ENCODE peak calls at places on chromosomes 13 and 19, in five cellular contexts. One of them, this sample, is unnamed.

GRCh38 chr19:14091885-14092462 is 1.4 kb upstream of the SAMD1 start:
- DNase-seq in effector memory CD4-positive, alpha-beta T cell: no peak
- DNase-seq in SJSA1: no peak
- DNase-seq in mesenchymal stem cell: peak
- DNase-seq in dorsolateral prefrontal cortex: no peak
- DNase-seq in this sample: no peak

GRCh38 chr13:109156181-109156935 is 526.9 kb downstream of the MYO16 start:
- DNase-seq in dorsolateral prefrontal cortex: peak
- DNase-seq in effector memory CD4-positive, alpha-beta T cell: no peak
- DNase-seq in mesenchymal stem cell: peak
- DNase-seq in SJSA1: peak
- DNase-seq in this sample: peak

GRCh38 chr13:51844862-51845573 is at the start of gene TMEM272:
- DNase-seq in dorsolateral prefrontal cortex: peak
- DNase-seq in effector memory CD4-positive, alpha-beta T cell: no peak
- DNase-seq in SJSA1: peak
- DNase-seq in mesenchymal stem cell: peak
- DNase-seq in this sample: peak

GRCh38 chr19:51480590-51480989 is 2.3 kb downstream of the CEACAM18 start:
- DNase-seq in mesenchymal stem cell: no peak
- DNase-seq in dorsolateral prefrontal cortex: no peak
- DNase-seq in effector memory CD4-positive, alpha-beta T cell: no peak
- DNase-seq in SJSA1: no peak
- DNase-seq in this sample: peak

GRCh38 chr19:18419699-18420460 is 682 bp downstream of the SSBP4 start:
- DNase-seq in SJSA1: no peak
- DNase-seq in dorsolateral prefrontal cortex: no peak
- DNase-seq in effector memory CD4-positive, alpha-beta T cell: no peak
- DNase-seq in mesenchymal stem cell: peak
- DNase-seq in this sample: no peak

GRCh38 chr13:26377038-26377437 is 123.1 kb downstream of the CDK8 start:
- DNase-seq in mesenchymal stem cell: peak
- DNase-seq in dorsolateral prefrontal cortex: peak
- DNase-seq in effector memory CD4-positive, alpha-beta T cell: no peak
- DNase-seq in SJSA1: no peak
- DNase-seq in this sample: peak

GRCh38 chr13:84479656-84480055 is 597.4 kb upstream of the SLITRK1 start:
- DNase-seq in mesenchymal stem cell: no peak
- DNase-seq in SJSA1: no peak
- DNase-seq in effector memory CD4-positive, alpha-beta T cell: no peak
- DNase-seq in dorsolateral prefrontal cortex: no peak
- DNase-seq in this sample: peak

GRCh38 chr13:109735567-109735966 is 50.8 kb downstream of the IRS2 start:
- DNase-seq in SJSA1: no peak
- DNase-seq in dorsolateral prefrontal cortex: no peak
- DNase-seq in effector memory CD4-positive, alpha-beta T cell: no peak
- DNase-seq in mesenchymal stem cell: no peak
- DNase-seq in this sample: no peak

GRCh38 chr19:9323557-9323918 is 441 bp upstream of the ZNF559 start:
- DNase-seq in mesenchymal stem cell: no peak
- DNase-seq in SJSA1: no peak
- DNase-seq in effector memory CD4-positive, alpha-beta T cell: peak
- DNase-seq in dorsolateral prefrontal cortex: peak
- DNase-seq in this sample: peak

GRCh38 chr13:105997436-105998232 is 537.8 kb downstream of the EFNB2 start:
- DNase-seq in effector memory CD4-positive, alpha-beta T cell: no peak
- DNase-seq in dorsolateral prefrontal cortex: no peak
- DNase-seq in mesenchymal stem cell: no peak
- DNase-seq in SJSA1: no peak
- DNase-seq in this sample: peak

GRCh38 chr13:40318366-40318765 is 348.1 kb downstream of the FOXO1 start:
- DNase-seq in dorsolateral prefrontal cortex: peak
- DNase-seq in mesenchymal stem cell: no peak
- DNase-seq in effector memory CD4-positive, alpha-beta T cell: no peak
- DNase-seq in SJSA1: peak
- DNase-seq in this sample: peak

GRCh38 chr19:39951686-39952085 is 17.3 kb upstream of the FCGBP start:
- DNase-seq in dorsolateral prefrontal cortex: peak
- DNase-seq in mesenchymal stem cell: peak
- DNase-seq in effector memory CD4-positive, alpha-beta T cell: no peak
- DNase-seq in SJSA1: no peak
- DNase-seq in this sample: peak

GRCh38 chr19:49157445-49158224 is at the start of gene TRPM4:
- DNase-seq in dorsolateral prefrontal cortex: peak
- DNase-seq in SJSA1: peak
- DNase-seq in effector memory CD4-positive, alpha-beta T cell: no peak
- DNase-seq in mesenchymal stem cell: peak
- DNase-seq in this sample: peak

GRCh38 chr19:1113278-1113985 is 9.6 kb downstream of the GPX4 start:
- DNase-seq in dorsolateral prefrontal cortex: peak
- DNase-seq in effector memory CD4-positive, alpha-beta T cell: peak
- DNase-seq in SJSA1: peak
- DNase-seq in mesenchymal stem cell: peak
- DNase-seq in this sample: peak

GRCh38 chr13:41458939-41459753 is 1.8 kb downstream of the RGCC start:
- DNase-seq in mesenchymal stem cell: peak
- DNase-seq in SJSA1: no peak
- DNase-seq in effector memory CD4-positive, alpha-beta T cell: no peak
- DNase-seq in dorsolateral prefrontal cortex: no peak
- DNase-seq in this sample: peak

GRCh38 chr13:95552539-95553270 is at the start of gene CLDN10:
- DNase-seq in SJSA1: no peak
- DNase-seq in effector memory CD4-positive, alpha-beta T cell: no peak
- DNase-seq in mesenchymal stem cell: no peak
- DNase-seq in dorsolateral prefrontal cortex: no peak
- DNase-seq in this sample: no peak

GRCh38 chr13:83943530-83944279 is 61.4 kb upstream of the SLITRK1 start:
- DNase-seq in effector memory CD4-positive, alpha-beta T cell: no peak
- DNase-seq in mesenchymal stem cell: no peak
- DNase-seq in SJSA1: no peak
- DNase-seq in dorsolateral prefrontal cortex: peak
- DNase-seq in this sample: no peak

GRCh38 chr13:80157261-80157942 is 183.5 kb downstream of the SPRY2 start:
- DNase-seq in dorsolateral prefrontal cortex: no peak
- DNase-seq in SJSA1: no peak
- DNase-seq in effector memory CD4-positive, alpha-beta T cell: no peak
- DNase-seq in mesenchymal stem cell: peak
- DNase-seq in this sample: peak

GRCh38 chr13:106623799-106624198 is 55.9 kb upstream of the ARGLU1 start:
- DNase-seq in mesenchymal stem cell: no peak
- DNase-seq in effector memory CD4-positive, alpha-beta T cell: no peak
- DNase-seq in SJSA1: no peak
- DNase-seq in dorsolateral prefrontal cortex: no peak
- DNase-seq in this sample: no peak

GRCh38 chr13:102724923-102725322 is 30.1 kb upstream of the METTL21C start:
- DNase-seq in mesenchymal stem cell: no peak
- DNase-seq in dorsolateral prefrontal cortex: no peak
- DNase-seq in effector memory CD4-positive, alpha-beta T cell: no peak
- DNase-seq in SJSA1: peak
- DNase-seq in this sample: peak

GRCh38 chr19:45887311-45887710 is 1.4 kb upstream of the IRF2BP1 start:
- DNase-seq in mesenchymal stem cell: no peak
- DNase-seq in SJSA1: no peak
- DNase-seq in effector memory CD4-positive, alpha-beta T cell: no peak
- DNase-seq in dorsolateral prefrontal cortex: no peak
- DNase-seq in this sample: peak

GRCh38 chr13:69959041-69959440 is 148.6 kb upstream of the ATXN8OS start:
- DNase-seq in mesenchymal stem cell: peak
- DNase-seq in SJSA1: no peak
- DNase-seq in effector memory CD4-positive, alpha-beta T cell: no peak
- DNase-seq in dorsolateral prefrontal cortex: no peak
- DNase-seq in this sample: no peak

GRCh38 chr13:111251646-111252448 is 68.6 kb upstream of the TEX29 start:
- DNase-seq in SJSA1: peak
- DNase-seq in dorsolateral prefrontal cortex: no peak
- DNase-seq in effector memory CD4-positive, alpha-beta T cell: no peak
- DNase-seq in mesenchymal stem cell: no peak
- DNase-seq in this sample: peak

GRCh38 chr13:27923794-27924528 is 4.2 kb downstream of the PDX1 start:
- DNase-seq in dorsolateral prefrontal cortex: no peak
- DNase-seq in SJSA1: no peak
- DNase-seq in effector memory CD4-positive, alpha-beta T cell: no peak
- DNase-seq in mesenchymal stem cell: no peak
- DNase-seq in this sample: no peak

GRCh38 chr13:50290186-50290585 is 274.9 kb downstream of the KCNRG start:
- DNase-seq in SJSA1: no peak
- DNase-seq in dorsolateral prefrontal cortex: no peak
- DNase-seq in effector memory CD4-positive, alpha-beta T cell: no peak
- DNase-seq in mesenchymal stem cell: no peak
- DNase-seq in this sample: no peak

GRCh38 chr19:44891016-44891882 is at the start of gene TOMM40:
- DNase-seq in SJSA1: no peak
- DNase-seq in effector memory CD4-positive, alpha-beta T cell: no peak
- DNase-seq in dorsolateral prefrontal cortex: no peak
- DNase-seq in mesenchymal stem cell: peak
- DNase-seq in this sample: peak

GRCh38 chr13:40102854-40103253 is 447.4 kb downstream of the COG6 start:
- DNase-seq in effector memory CD4-positive, alpha-beta T cell: no peak
- DNase-seq in dorsolateral prefrontal cortex: peak
- DNase-seq in mesenchymal stem cell: peak
- DNase-seq in SJSA1: no peak
- DNase-seq in this sample: peak

DNA sequence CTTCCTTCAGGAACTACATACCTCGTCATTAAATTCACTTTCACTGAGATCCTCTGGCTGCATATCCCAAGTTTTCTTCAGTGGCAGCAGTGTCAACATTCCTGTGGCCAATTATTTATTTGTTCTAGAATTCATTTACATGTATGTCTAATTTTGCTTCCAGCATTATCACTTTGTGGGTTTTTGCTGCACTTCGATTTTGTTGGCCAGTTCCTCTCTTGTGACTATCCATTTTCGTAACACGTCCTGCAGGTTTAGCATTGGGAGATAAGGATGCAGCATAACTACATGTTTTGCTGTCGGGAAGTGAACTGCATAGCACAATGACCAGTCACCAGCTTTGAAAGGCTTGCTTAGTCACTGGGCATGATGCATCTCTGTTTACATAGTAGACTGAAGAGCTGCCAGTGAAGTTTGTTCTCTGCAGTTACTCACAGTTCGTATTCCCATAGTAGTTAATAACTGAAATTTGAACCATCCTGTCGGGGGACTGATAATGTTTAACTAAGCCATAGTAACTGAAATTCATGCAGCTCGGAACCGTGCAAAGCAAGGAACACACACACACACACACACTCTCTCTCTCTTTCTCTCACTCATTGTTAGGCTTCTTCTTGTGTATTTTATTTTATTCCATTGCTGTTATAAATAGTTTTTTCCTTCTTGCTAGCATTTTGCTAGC is 28.3 kb downstream of the ZNF507 start:
- DNase-seq in dorsolateral prefrontal cortex: peak
- DNase-seq in SJSA1: peak
- DNase-seq in mesenchymal stem cell: peak
- DNase-seq in effector memory CD4-positive, alpha-beta T cell: no peak
- DNase-seq in this sample: peak
- H3K4me3 ChIP-seq in dorsolateral prefrontal cortex: no peak
- H3K4me3 ChIP-seq in SJSA1: no peak
- H3K4me3 ChIP-seq in mesenchymal stem cell: no peak
- H3K4me3 ChIP-seq in effector memory CD4-positive, alpha-beta T cell: no peak
- H3K4me3 ChIP-seq in this sample: peak

DNA sequence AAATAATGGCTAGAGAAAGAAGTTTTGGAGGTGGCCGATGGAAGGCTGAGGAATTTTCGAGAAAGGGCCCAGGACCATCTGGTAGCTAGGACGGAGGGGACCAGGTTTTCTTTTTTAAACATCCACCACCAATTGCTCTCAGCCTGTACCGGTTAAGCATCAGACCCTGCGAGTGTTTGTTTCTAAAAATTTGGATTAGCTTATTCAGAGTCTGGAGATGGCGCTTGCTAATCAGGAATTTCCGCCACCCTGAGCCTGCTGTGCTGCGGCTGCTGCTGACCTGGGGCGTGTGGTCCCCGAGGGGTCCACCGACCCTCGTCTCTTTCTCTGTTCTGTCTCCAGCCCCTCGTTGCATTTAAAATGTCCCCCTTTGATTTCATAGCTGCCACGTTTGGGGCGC is 2.0 kb downstream of the UHRF1 start:
- DNase-seq in SJSA1: no peak
- DNase-seq in effector memory CD4-positive, alpha-beta T cell: no peak
- DNase-seq in mesenchymal stem cell: peak
- DNase-seq in dorsolateral prefrontal cortex: no peak
- DNase-seq in this sample: no peak
- H3K4me3 ChIP-seq in SJSA1: peak
- H3K4me3 ChIP-seq in effector memory CD4-positive, alpha-beta T cell: peak
- H3K4me3 ChIP-seq in mesenchymal stem cell: peak
- H3K4me3 ChIP-seq in dorsolateral prefrontal cortex: peak
- H3K4me3 ChIP-seq in this sample: peak

GRCh38 chr13:113002206-113002821 is 33.3 kb downstream of the MCF2L start:
- DNase-seq in mesenchymal stem cell: no peak
- DNase-seq in effector memory CD4-positive, alpha-beta T cell: no peak
- DNase-seq in SJSA1: no peak
- DNase-seq in dorsolateral prefrontal cortex: no peak
- DNase-seq in this sample: no peak
- H3K4me3 ChIP-seq in mesenchymal stem cell: no peak
- H3K4me3 ChIP-seq in effector memory CD4-positive, alpha-beta T cell: no peak
- H3K4me3 ChIP-seq in SJSA1: no peak
- H3K4me3 ChIP-seq in dorsolateral prefrontal cortex: peak
- H3K4me3 ChIP-seq in this sample: no peak

GRCh38 chr13:25172303-25172630 is 179 bp upstream of the AMER2 start:
- DNase-seq in SJSA1: no peak
- DNase-seq in effector memory CD4-positive, alpha-beta T cell: no peak
- DNase-seq in dorsolateral prefrontal cortex: no peak
- DNase-seq in mesenchymal stem cell: no peak
- DNase-seq in this sample: no peak

GRCh38 chr13:25169951-25170553 is 2.0 kb downstream of the AMER2 start:
- DNase-seq in effector memory CD4-positive, alpha-beta T cell: no peak
- DNase-seq in mesenchymal stem cell: no peak
- DNase-seq in SJSA1: no peak
- DNase-seq in dorsolateral prefrontal cortex: no peak
- DNase-seq in this sample: no peak

GRCh38 chr13:25170554-25171107 is 1.5 kb downstream of the AMER2 start:
- DNase-seq in effector memory CD4-positive, alpha-beta T cell: no peak
- DNase-seq in mesenchymal stem cell: no peak
- DNase-seq in SJSA1: no peak
- DNase-seq in dorsolateral prefrontal cortex: no peak
- DNase-seq in this sample: no peak

GRCh38 chr13:25171517-25172302 is at the start of gene AMER2:
- DNase-seq in SJSA1: no peak
- DNase-seq in mesenchymal stem cell: peak
- DNase-seq in effector memory CD4-positive, alpha-beta T cell: no peak
- DNase-seq in dorsolateral prefrontal cortex: peak
- DNase-seq in this sample: peak

GRCh38 chr13:25171170-25171516 is 945 bp downstream of the AMER2 start:
- DNase-seq in mesenchymal stem cell: no peak
- DNase-seq in dorsolateral prefrontal cortex: no peak
- DNase-seq in effector memory CD4-positive, alpha-beta T cell: no peak
- DNase-seq in SJSA1: no peak
- DNase-seq in this sample: no peak
- H3K4me3 ChIP-seq in mesenchymal stem cell: peak
- H3K4me3 ChIP-seq in dorsolateral prefrontal cortex: peak
- H3K4me3 ChIP-seq in effector memory CD4-positive, alpha-beta T cell: peak
- H3K4me3 ChIP-seq in SJSA1: no peak
- H3K4me3 ChIP-seq in this sample: peak